ENCODE peak calls at places on chromosomes 5 and 9, in four cellular contexts. M is left ventricle myocardium inferior, I is HCT116, E is colonic mucosa. U is an unnamed sample. For H3K4me1 and H3K9me3, the result is how much of the 10 kb centered on the place peaks cover.

GRCh38 chr9:108535526-108535925 is 320.3 kb downstream of the ACTL7B start:
- DNase-seq in I (no peak), M (no peak), E (peak), U (peak)

GRCh38 chr5:128587275-128587674 is 49.2 kb upstream of the FBN2 start:
- DNase-seq in E (no peak), I (no peak), M (no peak), U (no peak)

GRCh38 chr5:27592231-27592630 is 553.8 kb upstream of the CDH9 start:
- DNase-seq in I (no peak), E (no peak), M (no peak), U (no peak)

GRCh38 chr9:127754099-127754760 is 19.1 kb upstream of the TOR2A start:
- DNase-seq in I (no peak), E (no peak), M (no peak), U (no peak)

GRCh38 chr9:35598863-35599590 is 6.0 kb upstream of the TESK1 start:
- DNase-seq in E (no peak), M (no peak), I (no peak), U (peak)

GRCh38 chr9:69264526-69264925 is 60.5 kb upstream of the ENTREP1 start:
- DNase-seq in E (no peak), I (no peak), M (no peak), U (no peak)

GRCh38 chr9:134172198-134173126 is 8.1 kb upstream of the RNU6ATAC start:
- DNase-seq in E (no peak), I (no peak), M (peak), U (no peak)

GRCh38 chr5:168578006-168578405 is 1.2 kb downstream of the PANK3 start:
- DNase-seq in M (no peak), E (no peak), I (no peak), U (no peak)

GRCh38 chr5:147732552-147732883 is 50.0 kb downstream of the JAKMIP2 start:
- DNase-seq in M (no peak), E (no peak), I (no peak), U (no peak)

GRCh38 chr5:6567835-6568234 is 65.0 kb downstream of the NSUN2 start:
- DNase-seq in E (no peak), I (no peak), M (no peak), U (no peak)

GRCh38 chr9:128128836-128129590 is 1.5 kb upstream of the PTGES2 start:
- DNase-seq in E (no peak), I (no peak), M (no peak), U (no peak)

GRCh38 chr9:21778300-21778699 is 24.1 kb upstream of the MTAP start:
- DNase-seq in I (no peak), E (no peak), M (no peak), U (no peak)

GRCh38 chr5:154249786-154250185 is 59.3 kb downstream of the GALNT10 start:
- DNase-seq in M (no peak), E (no peak), I (no peak), U (no peak)

GRCh38 chr5:113581388-113581787 is 67.9 kb downstream of the YTHDC2 start:
- DNase-seq in M (no peak), E (no peak), I (no peak), U (no peak)

GRCh38 chr9:74138182-74138581 is 359.0 kb upstream of the RORB start:
- DNase-seq in I (no peak), M (no peak), E (no peak), U (no peak)

GRCh38 chr5:75366787-75367186 is 29.8 kb downstream of the HMGCR start:
- DNase-seq in M (no peak), I (no peak), E (no peak), U (no peak)

GRCh38 chr5:991472-992267 is 16.9 kb upstream of the NKD2 start:
- DNase-seq in E (peak), I (no peak), M (no peak), U (no peak)

GRCh38 chr5:137236266-137236665 is 262.9 kb downstream of the SPOCK1 start:
- DNase-seq in M (no peak), E (no peak), I (no peak), U (no peak)

GRCh38 chr9:70933318-70933717 is 188.1 kb downstream of the TRPM3 start:
- DNase-seq in M (no peak), E (no peak), I (no peak), U (no peak)

GRCh38 chr5:143354025-143354424 is 49.5 kb downstream of the NR3C1 start:
- DNase-seq in E (no peak), I (no peak), M (no peak), U (no peak)

GRCh38 chr9:13113201-13113600 is 166.3 kb downstream of the MPDZ start:
- DNase-seq in E (no peak), I (no peak), M (no peak), U (no peak)

GRCh38 chr5:89827960-89828359 is 581.6 kb downstream of the CETN3 start:
- DNase-seq in E (no peak), I (no peak), M (no peak), U (no peak)

GRCh38 chr5:56829137-56829536 is 13.8 kb downstream of the MAP3K1 start:
- DNase-seq in I (peak), M (no peak), E (no peak), U (no peak)

GRCh38 chr5:154302181-154302580 is 111.6 kb downstream of the GALNT10 start:
- DNase-seq in M (peak), E (no peak), I (no peak), U (no peak)

GRCh38 chr5:154523704-154524103 is 45.7 kb upstream of the HAND1 start:
- DNase-seq in I (no peak), M (no peak), E (no peak), U (peak)

GRCh38 chr5:20469792-20470191 is 481.8 kb upstream of the CDH18 start:
- DNase-seq in I (no peak), M (no peak), E (no peak), U (no peak)

GRCh38 chr5:56566374-56567249 is 248.7 kb upstream of the MAP3K1 start:
- DNase-seq in I (no peak), E (no peak), M (no peak), U (no peak)

GRCh38 chr9:113580041-113580953 is 116.8 kb downstream of the RGS3 start:
- DNase-seq in I (no peak), M (peak), E (peak), U (no peak)

GRCh38 chr5:95439801-95440493 is 48.8 kb downstream of the FAM81B start:
- DNase-seq in E (no peak), I (no peak), M (no peak), U (no peak)

GRCh38 chr5:117587111-117587510 is 1012.5 kb upstream of the SEMA6A start:
- DNase-seq in E (no peak), M (no peak), I (no peak), U (no peak)

GRCh38 chr5:154755361-154756202 is at the start of gene LARP1:
- DNase-seq in M (peak), E (peak), I (no peak), U (peak)

DNA sequence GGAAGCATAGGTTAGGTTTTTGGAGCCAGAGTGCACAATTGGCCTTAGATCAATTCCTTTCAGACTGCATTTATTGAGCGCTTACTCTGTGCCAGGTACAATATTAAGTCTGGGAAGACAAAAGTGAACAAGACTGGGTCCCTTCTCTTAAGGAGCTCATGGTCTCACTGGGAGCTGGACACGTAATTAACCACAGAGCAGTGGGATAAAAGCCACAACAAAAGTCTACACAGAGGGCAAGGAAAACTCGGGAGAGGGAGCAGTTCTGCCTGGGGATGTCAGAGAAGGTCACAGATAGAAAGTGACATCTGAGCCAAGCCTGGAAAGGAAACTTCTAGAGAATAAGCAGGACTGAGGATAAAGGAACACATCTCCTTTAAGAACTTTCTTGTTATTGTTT is 40.3 kb upstream of the PDE8B start:
- DNase-seq in I (no peak), M (no peak), E (no peak), U (no peak)
- H3K4me1 ChIP-seq in I (under half), M (under half), E (under half), U (under half)

GRCh38 chr5:52582313-52582712 is 205.4 kb upstream of the ITGA1 start:
- DNase-seq in M (no peak), E (no peak), I (no peak), U (no peak)
- TF ChIP-seq CTCF in M (no peak), E (no peak), I (peak), U (peak)

DNA sequence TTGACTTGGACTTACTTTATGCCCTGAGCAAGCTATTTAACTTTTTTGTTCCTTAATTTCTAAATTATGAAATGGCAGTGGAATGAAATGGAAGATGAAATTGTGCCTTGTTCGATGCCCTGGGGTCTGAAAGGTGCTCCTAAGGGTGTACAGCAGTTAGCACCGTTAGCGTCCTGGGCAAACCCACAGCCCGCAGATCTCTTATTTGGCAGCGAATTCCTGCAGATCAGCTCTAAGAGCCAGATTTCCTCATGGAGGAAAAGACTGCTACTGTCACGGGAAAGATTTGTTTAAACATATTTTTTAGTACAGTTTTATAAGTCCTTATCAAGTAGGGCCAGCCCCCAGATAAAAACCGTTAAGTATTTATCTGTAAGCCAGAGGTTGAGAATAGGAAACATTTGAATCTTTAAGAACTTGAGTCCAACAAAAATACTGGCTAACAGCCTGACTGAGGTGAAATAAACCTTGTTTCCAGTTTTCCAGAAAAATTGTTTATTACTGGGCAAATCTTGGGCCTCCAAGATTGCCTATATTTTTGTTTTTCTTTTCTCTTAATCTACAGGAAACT is 216.5 kb upstream of the DMRT1 start:
- DNase-seq in I (no peak), M (no peak), E (no peak), U (no peak)
- H3K9me3 ChIP-seq in I (under half), M (under half), E (under half), U (under half)

DNA sequence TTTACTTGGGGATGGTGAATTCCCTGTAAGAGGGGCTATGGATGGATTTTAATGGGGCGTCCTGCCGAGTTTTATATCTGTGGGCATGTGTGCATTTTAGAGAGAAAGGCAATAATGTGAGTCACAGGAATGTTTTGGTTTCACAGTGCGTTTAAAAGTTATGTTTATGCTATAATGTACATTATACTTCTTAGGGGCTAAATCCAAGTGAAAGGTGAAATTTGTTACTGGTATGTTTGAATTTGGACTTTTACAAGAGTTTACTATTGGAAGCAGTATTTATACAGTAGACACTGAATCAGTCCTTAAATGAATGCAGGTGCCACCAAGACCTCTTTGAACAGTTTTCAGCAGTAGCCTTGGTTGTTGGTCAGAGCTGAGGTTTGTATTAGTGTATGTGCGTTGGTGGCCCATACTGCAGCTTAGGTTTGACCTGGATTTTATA is 5.6 kb downstream of the JMY start:
- DNase-seq in I (no peak), E (no peak), M (no peak), U (no peak)
- H3K4me1 ChIP-seq in I (under half), E (under half), M (half or more), U (under half)

GRCh38 chr5:170411100-170411499 is 21.9 kb upstream of the KCNMB1 start:
- DNase-seq in M (no peak), E (no peak), I (no peak), U (no peak)
- TF ChIP-seq CTCF in M (no peak), E (no peak), I (peak), U (no peak)

DNA sequence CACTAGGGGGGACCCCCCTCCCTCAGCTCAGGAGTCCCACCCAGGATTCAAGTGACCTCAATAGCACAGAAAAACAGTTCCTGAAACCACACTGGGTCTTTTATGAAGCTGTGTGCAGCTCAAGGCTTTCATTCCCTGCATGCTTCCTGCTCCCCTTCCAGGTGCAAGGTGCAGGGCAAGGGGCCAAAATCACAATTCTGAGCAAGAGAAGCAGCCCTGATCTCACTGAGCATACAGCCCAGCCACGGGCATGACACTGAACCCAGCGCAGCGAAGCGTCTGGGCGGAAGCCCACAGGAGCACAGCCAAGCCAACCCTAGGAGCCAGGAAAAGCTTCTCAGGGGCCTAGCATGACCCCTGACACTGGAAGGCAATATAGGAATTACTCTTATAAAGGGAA is 62.9 kb downstream of the IRX2 start:
- DNase-seq in E (no peak), I (no peak), M (no peak), U (no peak)
- H3K9me3 ChIP-seq in E (under half), I (under half), M (under half), U (under half)

DNA sequence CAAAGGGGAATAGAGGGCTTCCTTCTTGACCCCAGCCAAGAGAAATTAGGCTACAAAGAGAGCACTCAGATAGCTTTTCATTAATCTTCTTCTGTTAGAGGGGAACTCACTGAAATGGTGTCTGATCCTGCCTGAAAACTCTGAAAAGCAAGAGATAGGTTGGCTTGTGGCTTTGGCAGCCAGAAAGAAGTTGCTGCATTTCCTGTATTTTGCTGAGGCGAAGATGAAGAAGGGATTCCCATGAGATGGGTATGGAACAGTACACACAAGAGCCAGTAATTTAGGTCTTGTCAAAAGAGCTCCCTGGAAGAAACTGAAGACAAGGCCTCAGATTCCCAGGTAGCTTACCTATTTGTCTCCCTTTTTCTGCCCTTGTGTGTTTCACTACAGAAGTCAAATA is 120.9 kb upstream of the TARS1 start:
- DNase-seq in I (no peak), M (no peak), E (no peak), U (no peak)
- H3K4me1 ChIP-seq in I (under half), M (under half), E (under half), U (under half)

DNA sequence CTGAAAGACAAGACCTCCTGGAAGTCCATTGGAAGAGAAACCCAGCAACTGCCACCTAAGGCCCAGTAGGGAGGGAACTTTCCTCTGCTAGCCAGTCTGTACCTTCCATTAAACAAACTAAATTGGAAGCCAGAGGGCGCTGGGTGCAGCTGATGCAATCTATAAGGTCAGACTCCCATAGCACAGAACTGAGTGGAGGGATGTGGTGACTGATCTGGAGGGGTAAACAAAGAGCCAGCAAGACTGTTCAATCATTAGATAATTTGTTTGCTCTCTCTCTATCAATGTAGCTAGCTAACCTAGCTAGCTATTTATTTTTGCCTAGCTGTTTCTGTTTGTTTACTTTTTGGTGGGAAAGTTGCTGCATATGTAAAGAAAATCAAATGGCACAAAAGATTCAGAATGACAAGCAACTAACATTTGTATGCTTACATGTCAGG is 291.8 kb upstream of the DAB2 start:
- DNase-seq in I (peak), E (peak), M (no peak), U (peak)
- TF ChIP-seq CTCF in I (peak), E (peak), M (peak), U (peak)

GRCh38 chr9:130739081-130739480 is 45.5 kb downstream of the EXOSC2 start:
- DNase-seq in M (no peak), I (no peak), E (no peak), U (no peak)

GRCh38 chr9:130743644-130744043 is 50.1 kb downstream of the EXOSC2 start:
- DNase-seq in I (no peak), M (no peak), E (no peak), U (no peak)

GRCh38 chr9:130741024-130741305 is 47.4 kb downstream of the EXOSC2 start:
- DNase-seq in E (no peak), M (no peak), I (no peak), U (no peak)

GRCh38 chr9:130740218-130741023 is 46.8 kb downstream of the EXOSC2 start:
- DNase-seq in E (no peak), M (no peak), I (no peak), U (no peak)

DNA sequence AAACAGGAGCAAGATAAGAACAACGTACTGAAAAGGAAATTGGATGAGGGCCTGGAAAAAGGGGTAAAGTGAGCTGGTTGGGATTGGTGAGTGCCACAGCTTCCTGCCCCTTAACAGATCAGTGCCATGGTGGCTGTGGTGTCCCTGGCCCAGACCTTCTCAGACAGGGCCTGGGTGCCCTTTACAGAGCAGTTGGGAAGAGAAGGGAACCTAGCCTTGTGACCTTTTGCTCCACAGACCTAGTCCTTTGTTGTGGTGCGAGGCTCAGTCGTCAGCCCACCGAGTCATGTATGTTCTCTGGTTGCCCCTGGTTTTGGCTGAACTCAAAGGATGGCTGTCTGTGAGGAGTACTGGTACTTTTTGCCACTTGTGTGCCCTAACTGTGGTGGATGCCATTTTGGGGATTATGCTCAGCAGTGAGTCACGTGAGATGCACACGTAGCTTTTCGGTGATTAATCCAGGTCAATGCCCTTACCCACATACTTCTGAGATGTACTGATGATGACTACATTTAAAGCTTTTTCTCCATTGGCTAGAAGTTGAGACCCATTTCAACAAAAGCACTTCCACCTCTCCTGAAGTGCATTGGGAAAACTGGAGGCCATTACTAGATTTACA is 48.4 kb downstream of the EXOSC2 start:
- DNase-seq in M (no peak), E (no peak), I (no peak), U (no peak)
- H3K9me3 ChIP-seq in M (under half), E (under half), I (under half), U (under half)